ENCODE peak calls at places on chromosomes 7 and 10, in six cellular contexts. M is iris pigment epithelial cell; X is spleen; J is colonic mucosa; W is ovary; V is stimulated activated CD8-positive, alpha-beta memory T cell treated with anti-CD3 and anti-CD28 coated beads, Interleukin-2, amount 100 ng/mL, for 48 hours. I is an unnamed sample.

GRCh38 chr7:108012499-108013430 is 9.8 kb upstream of the LAMB1 start:
- DNase-seq in M (peak), X (no peak), J (peak), W (no peak), V (no peak), I (peak)

GRCh38 chr10:99676435-99676834 is 17.1 kb downstream of the ENTPD7 start:
- DNase-seq in M (peak), X (no peak), J (no peak), W (no peak), V (no peak), I (peak)

GRCh38 chr7:1361016-1361755 is 98.1 kb downstream of the MICALL2 start:
- DNase-seq in M (no peak), X (peak), J (no peak), W (no peak), V (no peak), I (no peak)

GRCh38 chr10:99964791-99965190 is 45.0 kb downstream of the DNMBP start:
- DNase-seq in M (peak), X (no peak), J (no peak), W (no peak), V (no peak), I (no peak)

GRCh38 chr10:33524966-33525365 is 190.5 kb upstream of the NRP1 start:
- DNase-seq in M (peak), X (no peak), J (no peak), W (no peak), V (no peak), I (peak)

GRCh38 chr7:45363669-45364068 is 206.1 kb downstream of the RAMP3 start:
- DNase-seq in M (no peak), X (no peak), J (no peak), W (no peak), V (no peak), I (no peak)

GRCh38 chr7:33720870-33721269 is 184.5 kb upstream of the BMPER start:
- DNase-seq in M (no peak), X (no peak), J (no peak), W (no peak), V (no peak), I (no peak)

GRCh38 chr7:74625446-74625845 is 32.1 kb upstream of the GTF2I start:
- DNase-seq in M (peak), X (no peak), J (no peak), W (peak), V (no peak), I (peak)

GRCh38 chr10:21524526-21525366 is 736 bp downstream of the SKIDA1 start:
- DNase-seq in M (peak), X (no peak), J (no peak), W (peak), V (no peak), I (peak)

GRCh38 chr7:106278695-106279094 is 6.1 kb downstream of the NAMPT start:
- DNase-seq in M (peak), X (no peak), J (no peak), W (no peak), V (no peak), I (no peak)

GRCh38 chr10:35225204-35225603 is 98.6 kb downstream of the CREM start:
- DNase-seq in M (peak), X (no peak), J (no peak), W (no peak), V (no peak), I (no peak)

GRCh38 chr7:112204072-112204775 is 2.0 kb downstream of the DOCK4 start:
- DNase-seq in M (no peak), X (no peak), J (peak), W (no peak), V (no peak), I (peak)

GRCh38 chr7:119929891-119930290 is 343.1 kb upstream of the KCND2 start:
- DNase-seq in M (no peak), X (no peak), J (no peak), W (no peak), V (no peak), I (no peak)

GRCh38 chr7:106031271-106032029 is 68.4 kb downstream of the CDHR3 start:
- DNase-seq in M (no peak), X (no peak), J (no peak), W (peak), V (no peak), I (peak)

GRCh38 chr10:62033108-62033507 is 131.6 kb downstream of the ARID5B start:
- DNase-seq in M (no peak), X (no peak), J (no peak), W (no peak), V (no peak), I (no peak)

GRCh38 chr10:804191-804781 is 114.8 kb upstream of the DIP2C start:
- DNase-seq in M (no peak), X (peak), J (no peak), W (peak), V (no peak), I (no peak)

GRCh38 chr10:110404374-110404773 is 93.3 kb upstream of the DUSP5 start:
- DNase-seq in M (no peak), X (no peak), J (no peak), W (no peak), V (no peak), I (peak)

GRCh38 chr7:80499350-80499955 is 12.4 kb downstream of the GNAT3 start:
- DNase-seq in M (peak), X (no peak), J (no peak), W (peak), V (no peak), I (peak)

GRCh38 chr10:89332092-89332633 is 4.4 kb downstream of the IFIT3 start:
- DNase-seq in M (peak), X (no peak), J (peak), W (peak), V (no peak), I (peak)

GRCh38 chr10:12539350-12540164 is 190.2 kb downstream of the CAMK1D start:
- DNase-seq in M (no peak), X (no peak), J (no peak), W (no peak), V (no peak), I (peak)

GRCh38 chr7:77658928-77659327 is 37.3 kb upstream of the RSBN1L start:
- DNase-seq in M (no peak), X (no peak), J (no peak), W (no peak), V (no peak), I (no peak)

GRCh38 chr7:25894002-25894901 is 257.7 kb upstream of the NFE2L3 start:
- DNase-seq in M (no peak), X (no peak), J (peak), W (no peak), V (no peak), I (no peak)

GRCh38 chr10:69847883-69848282 is 46.2 kb downstream of the COL13A1 start:
- DNase-seq in M (no peak), X (no peak), J (no peak), W (no peak), V (no peak), I (no peak)

GRCh38 chr10:95506056-95506737 is 55.0 kb downstream of the SORBS1 start:
- DNase-seq in M (no peak), X (no peak), J (no peak), W (no peak), V (no peak), I (no peak)

GRCh38 chr7:155209478-155209864 is 88.2 kb upstream of the INSIG1 start:
- DNase-seq in M (no peak), X (no peak), J (no peak), W (no peak), V (no peak), I (no peak)

GRCh38 chr7:6443372-6443941 is 4.3 kb downstream of the DAGLB start:
- DNase-seq in M (peak), X (no peak), J (no peak), W (no peak), V (no peak), I (peak)

GRCh38 chr10:133293810-133294119 is 14.9 kb downstream of the TUBGCP2 start:
- DNase-seq in M (no peak), X (no peak), J (no peak), W (no peak), V (no peak), I (no peak)

GRCh38 chr10:80173441-80173840 is 31.9 kb downstream of the ANXA11 start:
- DNase-seq in M (no peak), X (peak), J (no peak), W (no peak), V (no peak), I (no peak)

GRCh38 chr7:114759347-114760062 is 162.4 kb upstream of the MDFIC start:
- DNase-seq in M (peak), X (no peak), J (peak), W (no peak), V (no peak), I (peak)

GRCh38 chr7:77427996-77428603 is 12.0 kb upstream of the GSAP start:
- DNase-seq in M (peak), X (no peak), J (no peak), W (no peak), V (no peak), I (peak)

GRCh38 chr10:61899997-61900828 is 1.3 kb upstream of the ARID5B start:
- DNase-seq in M (peak), X (peak), J (peak), W (peak), V (peak), I (peak)

GRCh38 chr7:157612009-157612663 is 275.3 kb downstream of the DNAJB6 start:
- DNase-seq in M (no peak), X (peak), J (no peak), W (no peak), V (no peak), I (no peak)